ENCODE peak calls at places on chromosome 20, in seven cellular contexts. One of them, this sample, is unnamed.

GRCh38 chr20:35404614-35405259 is 7.0 kb downstream of the UQCC1 start:
- DNase-seq in psoas muscle: no peak
- DNase-seq in heart left ventricle: no peak
- DNase-seq in choroid plexus epithelial cell: no peak
- DNase-seq in keratinocyte: no peak
- DNase-seq in fibroblast of lung: no peak
- DNase-seq in right atrium auricular region: no peak
- DNase-seq in this sample: no peak

GRCh38 chr20:10576411-10576810 is 97.4 kb downstream of the JAG1 start:
- DNase-seq in right atrium auricular region: no peak
- DNase-seq in psoas muscle: no peak
- DNase-seq in fibroblast of lung: no peak
- DNase-seq in heart left ventricle: no peak
- DNase-seq in choroid plexus epithelial cell: no peak
- DNase-seq in keratinocyte: no peak
- DNase-seq in this sample: no peak

GRCh38 chr20:14523090-14523489 is 185.7 kb upstream of the FLRT3 start:
- DNase-seq in fibroblast of lung: no peak
- DNase-seq in right atrium auricular region: no peak
- DNase-seq in heart left ventricle: no peak
- DNase-seq in keratinocyte: no peak
- DNase-seq in psoas muscle: no peak
- DNase-seq in choroid plexus epithelial cell: no peak
- DNase-seq in this sample: peak; percentile 88

GRCh38 chr20:49747707-49748524 is 34.2 kb upstream of the B4GALT5 start:
- DNase-seq in heart left ventricle: peak; percentile 95
- DNase-seq in psoas muscle: peak; percentile 97
- DNase-seq in fibroblast of lung: peak; percentile 71
- DNase-seq in keratinocyte: no peak
- DNase-seq in right atrium auricular region: peak; percentile 91
- DNase-seq in choroid plexus epithelial cell: peak; percentile 59
- DNase-seq in this sample: no peak

GRCh38 chr20:22339091-22339881 is 245.1 kb downstream of the FOXA2 start:
- DNase-seq in right atrium auricular region: no peak
- DNase-seq in fibroblast of lung: peak; percentile 34
- DNase-seq in keratinocyte: no peak
- DNase-seq in choroid plexus epithelial cell: peak; percentile 85
- DNase-seq in heart left ventricle: no peak
- DNase-seq in psoas muscle: no peak
- DNase-seq in this sample: peak; percentile 85

GRCh38 chr20:17490501-17490900 is 40.7 kb downstream of the BFSP1 start:
- DNase-seq in choroid plexus epithelial cell: no peak
- DNase-seq in fibroblast of lung: no peak
- DNase-seq in keratinocyte: no peak
- DNase-seq in heart left ventricle: no peak
- DNase-seq in right atrium auricular region: no peak
- DNase-seq in psoas muscle: no peak
- DNase-seq in this sample: no peak

GRCh38 chr20:47317127-47317895 is 39.2 kb downstream of the ZMYND8 start:
- DNase-seq in psoas muscle: peak; percentile 94
- DNase-seq in choroid plexus epithelial cell: peak; percentile 98
- DNase-seq in fibroblast of lung: peak; percentile 99
- DNase-seq in right atrium auricular region: peak; percentile 95
- DNase-seq in heart left ventricle: peak; percentile 80
- DNase-seq in keratinocyte: peak; percentile 94
- DNase-seq in this sample: peak; percentile 99

GRCh38 chr20:23235173-23236027 is 115.2 kb upstream of the NXT1 start:
- DNase-seq in choroid plexus epithelial cell: peak; percentile 88
- DNase-seq in heart left ventricle: peak; percentile 82
- DNase-seq in right atrium auricular region: peak; percentile 81
- DNase-seq in fibroblast of lung: peak; percentile 41
- DNase-seq in keratinocyte: no peak
- DNase-seq in psoas muscle: peak; percentile 79
- DNase-seq in this sample: peak; percentile 74

GRCh38 chr20:62156592-62157386 is 13.2 kb downstream of the SS18L1 start:
- DNase-seq in fibroblast of lung: peak; percentile 27
- DNase-seq in keratinocyte: no peak
- DNase-seq in heart left ventricle: peak; percentile 68
- DNase-seq in choroid plexus epithelial cell: peak; percentile 51
- DNase-seq in psoas muscle: peak; percentile 87
- DNase-seq in right atrium auricular region: no peak
- DNase-seq in this sample: peak; percentile 47

GRCh38 chr20:15297059-15297875 is 959.9 kb upstream of the FLRT3 start:
- DNase-seq in psoas muscle: no peak
- DNase-seq in heart left ventricle: no peak
- DNase-seq in keratinocyte: no peak
- DNase-seq in choroid plexus epithelial cell: no peak
- DNase-seq in fibroblast of lung: no peak
- DNase-seq in right atrium auricular region: no peak
- DNase-seq in this sample: peak; percentile 88

GRCh38 chr20:6029538-6029937 is 24.3 kb downstream of the LRRN4 start:
- DNase-seq in heart left ventricle: no peak
- DNase-seq in psoas muscle: no peak
- DNase-seq in choroid plexus epithelial cell: peak; percentile 51
- DNase-seq in right atrium auricular region: no peak
- DNase-seq in keratinocyte: no peak
- DNase-seq in fibroblast of lung: no peak
- DNase-seq in this sample: peak; percentile 24

DNA sequence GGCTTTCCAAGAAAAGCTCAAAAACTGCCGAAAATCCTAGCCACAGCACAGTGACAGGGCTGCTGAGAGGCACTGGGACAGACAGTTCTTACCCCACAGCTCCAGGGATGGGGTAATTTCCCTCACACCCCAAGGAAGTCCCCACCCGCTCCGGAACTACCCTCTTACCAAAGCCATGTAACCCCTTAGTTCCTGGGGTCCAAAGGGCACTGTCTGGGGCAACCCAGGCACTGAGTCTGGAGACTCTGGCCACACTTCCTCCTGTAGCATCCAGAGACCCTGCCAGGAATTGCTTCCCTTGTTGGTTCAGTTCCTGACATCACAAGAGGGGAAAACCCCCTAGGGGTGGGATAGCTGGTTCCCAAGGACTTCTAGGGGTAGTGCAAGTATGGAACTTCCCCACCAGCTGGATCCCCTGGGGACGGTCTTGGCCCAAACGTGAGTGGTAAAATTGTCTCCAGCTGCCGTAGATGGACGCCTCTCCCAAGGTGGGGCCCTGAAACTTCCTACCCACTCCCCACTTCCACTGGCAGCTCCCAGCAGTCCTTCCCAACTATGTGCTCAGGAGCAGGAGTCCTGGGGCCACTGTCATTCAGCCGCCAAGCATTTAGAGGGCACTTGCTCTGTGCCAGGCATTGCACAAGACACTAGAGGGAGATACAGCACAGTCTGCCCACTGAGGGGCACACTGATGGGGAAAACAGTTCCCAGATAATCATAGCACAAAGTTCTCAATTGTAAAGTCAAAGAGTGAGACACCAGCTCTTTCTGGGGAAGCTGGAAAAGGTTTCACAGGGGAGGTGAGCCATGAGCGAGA is 17.3 kb upstream of the HCK start:
- DNase-seq in fibroblast of lung: no peak
- DNase-seq in heart left ventricle: no peak
- DNase-seq in right atrium auricular region: peak; percentile 54
- DNase-seq in keratinocyte: no peak
- DNase-seq in psoas muscle: no peak
- DNase-seq in choroid plexus epithelial cell: no peak
- DNase-seq in this sample: peak; percentile 24
- TF ChIP-seq CTCF in fibroblast of lung: no peak
- TF ChIP-seq CTCF in heart left ventricle: peak; percentile 37
- TF ChIP-seq CTCF in right atrium auricular region: no peak
- TF ChIP-seq CTCF in keratinocyte: peak; percentile 3
- TF ChIP-seq CTCF in psoas muscle: no peak
- TF ChIP-seq CTCF in choroid plexus epithelial cell: peak; percentile 30
- TF ChIP-seq CTCF in this sample: peak; percentile 35

GRCh38 chr20:11691766-11692165 is 225.9 kb upstream of the BTBD3 start:
- DNase-seq in psoas muscle: no peak
- DNase-seq in choroid plexus epithelial cell: no peak
- DNase-seq in keratinocyte: no peak
- DNase-seq in heart left ventricle: no peak
- DNase-seq in right atrium auricular region: no peak
- DNase-seq in fibroblast of lung: no peak
- DNase-seq in this sample: no peak

GRCh38 chr20:11697055-11697454 is 220.6 kb upstream of the BTBD3 start:
- DNase-seq in right atrium auricular region: no peak
- DNase-seq in heart left ventricle: no peak
- DNase-seq in keratinocyte: no peak
- DNase-seq in choroid plexus epithelial cell: no peak
- DNase-seq in fibroblast of lung: no peak
- DNase-seq in psoas muscle: no peak
- DNase-seq in this sample: no peak

GRCh38 chr20:11694467-11694866 is 223.2 kb upstream of the BTBD3 start:
- DNase-seq in fibroblast of lung: no peak
- DNase-seq in keratinocyte: no peak
- DNase-seq in right atrium auricular region: no peak
- DNase-seq in choroid plexus epithelial cell: no peak
- DNase-seq in heart left ventricle: no peak
- DNase-seq in psoas muscle: no peak
- DNase-seq in this sample: no peak

GRCh38 chr20:11689262-11689661 is 228.4 kb upstream of the BTBD3 start:
- DNase-seq in psoas muscle: no peak
- DNase-seq in fibroblast of lung: no peak
- DNase-seq in right atrium auricular region: no peak
- DNase-seq in keratinocyte: no peak
- DNase-seq in heart left ventricle: no peak
- DNase-seq in choroid plexus epithelial cell: no peak
- DNase-seq in this sample: no peak

GRCh38 chr20:11692567-11692966 is 225.1 kb upstream of the BTBD3 start:
- DNase-seq in keratinocyte: no peak
- DNase-seq in right atrium auricular region: no peak
- DNase-seq in fibroblast of lung: no peak
- DNase-seq in choroid plexus epithelial cell: no peak
- DNase-seq in heart left ventricle: no peak
- DNase-seq in psoas muscle: no peak
- DNase-seq in this sample: no peak
- H3K4me3 ChIP-seq in keratinocyte: no peak overlapping the region
- H3K4me3 ChIP-seq in right atrium auricular region: no peak overlapping the region
- H3K4me3 ChIP-seq in fibroblast of lung: no peak overlapping the region
- H3K4me3 ChIP-seq in choroid plexus epithelial cell: no peak overlapping the region
- H3K4me3 ChIP-seq in heart left ventricle: no peak overlapping the region
- H3K4me3 ChIP-seq in psoas muscle: no peak overlapping the region
- H3K4me3 ChIP-seq in this sample: no peak overlapping the region

GRCh38 chr20:24937579-24937978 is 11.5 kb upstream of the CST7 start:
- DNase-seq in psoas muscle: no peak
- DNase-seq in heart left ventricle: no peak
- DNase-seq in fibroblast of lung: no peak
- DNase-seq in keratinocyte: no peak
- DNase-seq in right atrium auricular region: no peak
- DNase-seq in choroid plexus epithelial cell: no peak
- DNase-seq in this sample: no peak

GRCh38 chr20:24935140-24935539 is 13.9 kb upstream of the CST7 start:
- DNase-seq in keratinocyte: no peak
- DNase-seq in right atrium auricular region: no peak
- DNase-seq in psoas muscle: no peak
- DNase-seq in choroid plexus epithelial cell: no peak
- DNase-seq in fibroblast of lung: no peak
- DNase-seq in heart left ventricle: no peak
- DNase-seq in this sample: no peak

GRCh38 chr20:24936526-24937407 is 12.3 kb upstream of the CST7 start:
- DNase-seq in heart left ventricle: no peak
- DNase-seq in keratinocyte: no peak
- DNase-seq in choroid plexus epithelial cell: no peak
- DNase-seq in fibroblast of lung: no peak
- DNase-seq in right atrium auricular region: no peak
- DNase-seq in psoas muscle: no peak
- DNase-seq in this sample: no peak

GRCh38 chr20:24934716-24935115 is 14.4 kb upstream of the CST7 start:
- DNase-seq in psoas muscle: no peak
- DNase-seq in heart left ventricle: no peak
- DNase-seq in keratinocyte: no peak
- DNase-seq in right atrium auricular region: no peak
- DNase-seq in choroid plexus epithelial cell: no peak
- DNase-seq in fibroblast of lung: no peak
- DNase-seq in this sample: no peak

GRCh38 chr20:24935786-24936525 is 13.1 kb upstream of the CST7 start:
- DNase-seq in psoas muscle: no peak
- DNase-seq in choroid plexus epithelial cell: no peak
- DNase-seq in keratinocyte: no peak
- DNase-seq in fibroblast of lung: no peak
- DNase-seq in right atrium auricular region: no peak
- DNase-seq in heart left ventricle: no peak
- DNase-seq in this sample: no peak
- TF ChIP-seq CTCF in psoas muscle: no peak
- TF ChIP-seq CTCF in choroid plexus epithelial cell: no peak
- TF ChIP-seq CTCF in keratinocyte: no peak
- TF ChIP-seq CTCF in fibroblast of lung: no peak
- TF ChIP-seq CTCF in right atrium auricular region: no peak
- TF ChIP-seq CTCF in heart left ventricle: no peak
- TF ChIP-seq CTCF in this sample: no peak

GRCh38 chr20:38877483-38877882 is 48.7 kb upstream of the FAM83D start:
- DNase-seq in keratinocyte: no peak
- DNase-seq in heart left ventricle: no peak
- DNase-seq in psoas muscle: no peak
- DNase-seq in choroid plexus epithelial cell: no peak
- DNase-seq in fibroblast of lung: no peak
- DNase-seq in right atrium auricular region: no peak
- DNase-seq in this sample: no peak

GRCh38 chr20:38872491-38873049 is 53.6 kb upstream of the FAM83D start:
- DNase-seq in right atrium auricular region: no peak
- DNase-seq in choroid plexus epithelial cell: no peak
- DNase-seq in keratinocyte: no peak
- DNase-seq in fibroblast of lung: no peak
- DNase-seq in psoas muscle: no peak
- DNase-seq in heart left ventricle: no peak
- DNase-seq in this sample: no peak

GRCh38 chr20:38873050-38873581 is 53.1 kb upstream of the FAM83D start:
- DNase-seq in psoas muscle: no peak
- DNase-seq in choroid plexus epithelial cell: no peak
- DNase-seq in right atrium auricular region: no peak
- DNase-seq in keratinocyte: no peak
- DNase-seq in heart left ventricle: no peak
- DNase-seq in fibroblast of lung: no peak
- DNase-seq in this sample: no peak

GRCh38 chr20:38874460-38875169 is 51.6 kb upstream of the FAM83D start:
- DNase-seq in keratinocyte: no peak
- DNase-seq in choroid plexus epithelial cell: no peak
- DNase-seq in right atrium auricular region: no peak
- DNase-seq in psoas muscle: no peak
- DNase-seq in heart left ventricle: no peak
- DNase-seq in fibroblast of lung: no peak
- DNase-seq in this sample: no peak

DNA sequence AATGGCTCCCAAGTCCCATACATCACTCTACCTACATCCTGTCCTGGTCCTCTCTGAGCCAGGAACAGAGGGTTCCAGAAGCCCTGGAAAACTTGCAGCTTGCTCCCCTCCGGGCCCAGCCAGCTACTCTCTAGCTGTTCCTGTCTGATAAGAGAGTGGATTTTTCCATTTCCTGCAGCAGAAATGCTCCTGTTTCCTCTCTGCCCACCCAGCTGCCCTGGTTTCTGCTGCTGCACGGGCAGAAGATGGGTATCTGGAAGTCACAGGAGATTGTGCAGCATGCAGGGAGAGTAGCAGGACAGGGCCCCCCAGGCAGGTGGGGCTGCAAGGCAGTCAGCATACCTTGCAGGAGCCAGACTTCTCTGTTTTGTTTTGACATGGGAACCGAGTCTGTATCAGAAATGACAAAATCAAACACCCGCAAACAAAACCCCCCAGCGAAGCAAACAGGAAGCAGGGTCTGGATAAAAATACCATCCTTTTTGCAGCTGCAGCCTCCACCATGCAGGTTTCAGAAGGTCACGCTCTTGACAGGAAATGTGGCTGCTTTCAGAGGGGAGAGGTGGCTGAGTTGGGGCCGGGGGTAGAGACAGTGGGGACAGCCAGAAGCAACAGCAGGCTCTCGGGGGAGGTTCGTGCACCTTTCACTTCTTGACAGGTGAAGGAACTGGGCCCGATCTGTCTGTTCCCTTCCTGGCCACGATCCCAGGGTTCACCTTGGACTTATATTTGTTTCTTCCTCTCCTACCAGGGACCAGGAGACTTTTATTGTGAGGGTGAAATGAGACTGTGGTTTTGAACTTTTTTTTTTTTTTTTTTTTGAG is 50.8 kb upstream of the FAM83D start:
- DNase-seq in choroid plexus epithelial cell: no peak
- DNase-seq in right atrium auricular region: no peak
- DNase-seq in keratinocyte: no peak
- DNase-seq in fibroblast of lung: no peak
- DNase-seq in heart left ventricle: no peak
- DNase-seq in psoas muscle: no peak
- DNase-seq in this sample: no peak
- H3K4me3 ChIP-seq in choroid plexus epithelial cell: no peak overlapping the region
- H3K4me3 ChIP-seq in right atrium auricular region: no peak overlapping the region
- H3K4me3 ChIP-seq in keratinocyte: no peak overlapping the region
- H3K4me3 ChIP-seq in fibroblast of lung: no peak overlapping the region
- H3K4me3 ChIP-seq in heart left ventricle: no peak overlapping the region
- H3K4me3 ChIP-seq in psoas muscle: no peak overlapping the region
- H3K4me3 ChIP-seq in this sample: no peak overlapping the region

This sample was measured in epithelial cell of esophagus.